ENCODE peak calls at places on chromosome X, in ten cellular contexts. H is lung; U is T-helper 1 cell; L is tibial artery; M is left ventricle myocardium inferior; F is effector memory CD4-positive, alpha-beta T cell; Q is NCI-H1436; K is bronchial epithelial cell; I is epithelial cell of esophagus; O is right lobe of liver. D is an unnamed sample.

GRCh38 chrX:19782419-19782818 is 105.0 kb downstream of the SH3KBP1 start:
- DNase-seq in M (no peak), L (no peak), F (no peak), H (peak; percentile 32), Q (no peak), O (no peak), U (no peak), I (no peak), K (no peak), D (no peak)

GRCh38 chrX:17631647-17632046 is 105.6 kb upstream of the SCML1 start:
- DNase-seq in Q (no peak), U (no peak), O (no peak), H (no peak), K (no peak), F (no peak), I (no peak), L (no peak), M (no peak), D (no peak)

GRCh38 chrX:136710324-136710951 is 62.5 kb downstream of the CD40LG start:
- DNase-seq in Q (no peak), M (no peak), L (no peak), I (peak; percentile 52), O (no peak), K (peak; percentile 47), F (no peak), U (peak; percentile 29), H (no peak), D (no peak)

GRCh38 chrX:84487365-84488353 is 14.6 kb downstream of the HDX start:
- DNase-seq in M (no peak), L (no peak), K (no peak), O (no peak), H (no peak), F (no peak), U (no peak), I (no peak), Q (no peak), D (no peak)

GRCh38 chrX:12890467-12890866 is 16.0 kb upstream of the TLR8 start:
- DNase-seq in Q (no peak), K (no peak), M (no peak), H (no peak), U (peak; percentile 27), I (no peak), O (no peak), L (no peak), F (no peak), D (no peak)

GRCh38 chrX:12972867-12973560 is 1.9 kb upstream of the TMSB4X start:
- DNase-seq in H (no peak), O (no peak), I (no peak), M (no peak), K (no peak), L (no peak), Q (no peak), F (no peak), U (no peak), D (no peak)

GRCh38 chrX:71178908-71179307 is 34.3 kb downstream of the NLGN3 start:
- DNase-seq in F (no peak), L (peak; percentile 31), U (peak; percentile 49), H (peak; percentile 53), K (peak; percentile 50), O (no peak), M (no peak), Q (peak; percentile 68), I (peak; percentile 64), D (no peak)

GRCh38 chrX:109352121-109352556 is 129.7 kb downstream of the GUCY2F start:
- DNase-seq in U (no peak), F (no peak), H (peak; percentile 31), O (peak; percentile 68), I (no peak), Q (no peak), L (no peak), M (peak; percentile 14), K (no peak), D (peak; percentile 57)

GRCh38 chrX:43504394-43504793 is 151.7 kb upstream of the MAOA start:
- DNase-seq in L (no peak), O (no peak), H (no peak), F (no peak), M (no peak), Q (no peak), I (peak; percentile 67), U (no peak), K (peak; percentile 68), D (no peak)

GRCh38 chrX:74449322-74449936 is 28.1 kb downstream of the SLC16A2 start:
- DNase-seq in U (no peak), M (no peak), O (no peak), L (no peak), Q (no peak), K (peak; percentile 63), H (no peak), I (peak; percentile 71), F (peak; percentile 13), D (no peak)

GRCh38 chrX:130166503-130166777 is 799 bp upstream of the AIFM1 start:
- DNase-seq in O (no peak), H (no peak), M (no peak), Q (no peak), I (no peak), U (no peak), K (no peak), F (no peak), L (no peak), D (no peak)

GRCh38 chrX:70171636-70172035 is 5.6 kb upstream of the DGAT2L6 start:
- DNase-seq in M (no peak), O (no peak), H (no peak), U (no peak), I (peak; percentile 39), Q (no peak), K (peak; percentile 42), F (no peak), L (no peak), D (no peak)

GRCh38 chrX:70482300-70482699 is 37.7 kb downstream of the DLG3 start:
- DNase-seq in K (no peak), O (no peak), Q (no peak), I (no peak), M (no peak), U (no peak), H (no peak), F (no peak), L (no peak), D (no peak)

GRCh38 chrX:112941209-112941788 is 100.7 kb upstream of the AMOT start:
- DNase-seq in I (peak; percentile 1), K (peak; percentile 2), L (no peak), H (no peak), O (no peak), Q (no peak), U (no peak), M (no peak), F (no peak), D (no peak)

GRCh38 chrX:40272141-40272540 is 174.4 kb upstream of the BCOR start:
- DNase-seq in I (no peak), O (no peak), H (no peak), M (no peak), Q (no peak), L (no peak), F (no peak), U (no peak), K (no peak), D (no peak)

GRCh38 chrX:134891652-134892051 is 99.1 kb upstream of the SMIM10 start:
- DNase-seq in L (no peak), F (no peak), H (no peak), U (no peak), O (no peak), Q (no peak), I (no peak), M (no peak), K (no peak), D (no peak)

GRCh38 chrX:153226344-153227190 is 47.5 kb downstream of the MAGEA1 start:
- DNase-seq in H (peak; percentile 90), U (peak; percentile 2), M (no peak), K (peak; percentile 91), Q (no peak), L (peak; percentile 19), F (no peak), I (peak; percentile 94), O (no peak), D (no peak)

GRCh38 chrX:8191022-8191421 is 20.0 kb upstream of the VCX2 start:
- DNase-seq in I (peak; percentile 93), Q (no peak), M (no peak), K (peak; percentile 89), U (no peak), H (peak; percentile 57), F (no peak), O (no peak), L (no peak), D (no peak)

GRCh38 chrX:110699109-110699508 is 96.5 kb downstream of the CHRDL1 start:
- DNase-seq in I (peak; percentile 1), Q (no peak), K (peak; percentile 8), F (no peak), U (no peak), L (peak; percentile 20), O (no peak), M (no peak), H (no peak), D (no peak)

GRCh38 chrX:71253253-71254091 is 468 bp downstream of the ZMYM3 start:
- DNase-seq in Q (peak; percentile 50), F (peak; percentile 1), M (peak; percentile 20), I (peak; percentile 13), H (no peak), O (no peak), K (no peak), U (peak; percentile 20), L (no peak), D (no peak)

GRCh38 chrX:110086916-110087484 is 84.1 kb downstream of the TMEM164 start:
- DNase-seq in M (no peak), F (no peak), Q (no peak), I (peak; percentile 92), K (peak; percentile 92), L (no peak), H (no peak), U (no peak), O (no peak), D (no peak)

GRCh38 chrX:3713937-3714434 is 537 bp upstream of the PRKX start:
- DNase-seq in Q (no peak), I (peak; percentile 31), L (no peak), O (no peak), H (no peak), U (no peak), M (no peak), K (no peak), F (no peak), D (no peak)

GRCh38 chrX:100484971-100485370 is 74.9 kb upstream of the PCDH19 start:
- DNase-seq in Q (no peak), K (no peak), I (no peak), U (no peak), F (no peak), L (no peak), O (no peak), H (no peak), M (no peak), D (no peak)

GRCh38 chrX:53071604-53072417 is 10.4 kb upstream of the TSPYL2 start:
- DNase-seq in M (peak; percentile 51), I (peak; percentile 72), Q (peak; percentile 78), O (peak; percentile 72), U (peak; percentile 76), H (peak; percentile 66), F (peak; percentile 51), K (peak; percentile 52), L (peak; percentile 83), D (peak; percentile 53)

GRCh38 chrX:155873203-155873602 is 7.9 kb upstream of the VAMP7 start:
- DNase-seq in U (no peak), K (no peak), Q (no peak), L (no peak), H (no peak), F (no peak), M (no peak), O (no peak), I (no peak), D (no peak)

GRCh38 chrX:133922390-133922772 is 63.0 kb downstream of the GPC3 start:
- DNase-seq in L (no peak), Q (no peak), H (no peak), I (no peak), U (no peak), M (no peak), O (no peak), F (no peak), K (no peak), D (no peak)

GRCh38 chrX:150616863-150617198 is 48.4 kb downstream of the MTM1 start:
- DNase-seq in Q (no peak), K (no peak), M (no peak), H (no peak), O (no peak), F (no peak), U (no peak), L (no peak), I (no peak), D (no peak)

GRCh38 chrX:47216393-47216925 is 2.0 kb upstream of the CDK16 start:
- DNase-seq in L (no peak), F (no peak), M (no peak), I (no peak), U (no peak), Q (no peak), H (no peak), K (no peak), O (peak; percentile 36), D (no peak)